ENCODE peak calls at places on chromosome 1, in five cellular contexts. Z is DMS153, Y is Peyer's patch, O is AG08396, X is esophagus squamous epithelium. I is an unnamed sample.

GRCh38 chr1:181947441-181947840 is 114.1 kb downstream of the ZNF648 start:
- DNase-seq in Z (no peak), Y (no peak), O (no peak), X (no peak), I (no peak)

GRCh38 chr1:165481820-165482532 is 37.0 kb upstream of the RXRG start:
- DNase-seq in Z (no peak), Y (no peak), O (peak; percentile 85), X (no peak), I (no peak)

GRCh38 chr1:26949266-26949925 is 10.9 kb downstream of the KDF1 start:
- DNase-seq in Z (no peak), Y (no peak), O (no peak), X (no peak), I (no peak)

GRCh38 chr1:201461783-201462441 is 7.1 kb downstream of the PHLDA3 start:
- DNase-seq in Z (no peak), Y (peak; percentile 67), O (peak; percentile 90), X (no peak), I (peak; percentile 67)

GRCh38 chr1:55463814-55464445 is 248.8 kb upstream of the USP24 start:
- DNase-seq in Z (no peak), Y (no peak), O (no peak), X (no peak), I (no peak)

GRCh38 chr1:205360166-205360565 is 3.4 kb upstream of the KLHDC8A start:
- DNase-seq in Z (peak; percentile 85), Y (no peak), O (no peak), X (no peak), I (no peak)

GRCh38 chr1:231032963-231033362 is 7.1 kb downstream of the FAM89A start:
- DNase-seq in Z (no peak), Y (no peak), O (no peak), X (no peak), I (no peak)

GRCh38 chr1:40625076-40625475 is 40.4 kb downstream of the RIMS3 start:
- DNase-seq in Z (peak; percentile 59), Y (peak; percentile 62), O (no peak), X (no peak), I (no peak)

GRCh38 chr1:115771847-115772457 is 3.4 kb upstream of the CASQ2 start:
- DNase-seq in Z (peak; percentile 85), Y (no peak), O (peak; percentile 82), X (no peak), I (peak; percentile 74)

GRCh38 chr1:67724928-67725560 is 40.0 kb downstream of the GADD45A start:
- DNase-seq in Z (peak; percentile 61), Y (no peak), O (no peak), X (no peak), I (no peak)

GRCh38 chr1:116921301-116921885 is 11.7 kb downstream of the PTGFRN start:
- DNase-seq in Z (no peak), Y (no peak), O (no peak), X (no peak), I (no peak)

GRCh38 chr1:9881838-9882249 is 28.2 kb downstream of the CTNNBIP1 start:
- DNase-seq in Z (no peak), Y (no peak), O (peak; percentile 83), X (no peak), I (no peak)

GRCh38 chr1:223748773-223749733 is 36.7 kb downstream of the CAPN2 start:
- DNase-seq in Z (no peak), Y (peak; percentile 81), O (peak; percentile 80), X (no peak), I (no peak)

GRCh38 chr1:67555487-67556296 is 125.5 kb upstream of the SERBP1 start:
- DNase-seq in Z (no peak), Y (no peak), O (no peak), X (no peak), I (no peak)

GRCh38 chr1:172948457-172948856 is 102.3 kb downstream of the TNFSF18 start:
- DNase-seq in Z (no peak), Y (no peak), O (peak; percentile 38), X (no peak), I (no peak)

GRCh38 chr1:19407494-19408096 is 77.7 kb downstream of the CAPZB start:
- DNase-seq in Z (no peak), Y (no peak), O (no peak), X (no peak), I (no peak)

GRCh38 chr1:12147116-12147753 is 19.6 kb upstream of the TNFRSF1B start:
- DNase-seq in Z (no peak), Y (no peak), O (no peak), X (no peak), I (no peak)

GRCh38 chr1:236059011-236059410 is 5.9 kb downstream of the NID1 start:
- DNase-seq in Z (no peak), Y (no peak), O (no peak), X (no peak), I (no peak)

GRCh38 chr1:88892146-88892877 is 945 bp upstream of the GTF2B start:
- DNase-seq in Z (peak; percentile 97), Y (no peak), O (no peak), X (no peak), I (no peak)

GRCh38 chr1:110060034-110060661 is 10.3 kb downstream of the ALX3 start:
- DNase-seq in Z (no peak), Y (peak; percentile 72), O (no peak), X (no peak), I (no peak)

GRCh38 chr1:84301759-84302380 is 362 bp downstream of the SAMD13 start:
- DNase-seq in Z (no peak), Y (no peak), O (no peak), X (no peak), I (no peak)

GRCh38 chr1:114336360-114336759 is 174.6 kb downstream of the TRIM33 start:
- DNase-seq in Z (no peak), Y (no peak), O (no peak), X (no peak), I (no peak)

I was measured in NCI-H2107.